ENCODE peak calls at places on chromosomes 5 and 9, in ten cellular contexts. S is IMR-90; U is psoas muscle; M is foreskin melanocyte; J is AG09309; T is fibroblast of mammary gland; G is stimulated activated CD4-positive, alpha-beta T cell treated with anti-CD3 and anti-CD28 coated beads, Interleukin-1b, Interleukin-23, amount 100 ng/mL, for 4 hours; D is HuH-7; I is stimulated activated CD8-positive, alpha-beta memory T cell treated with anti-CD3 and anti-CD28 coated beads, Interleukin-2, amount 100 ng/mL, for 48 hours; F is thyroid gland. Z is an unnamed sample.
A peak's percentile ranks its signal among the peaks of the same experiment; 100 is the strongest.

GRCh38 chr9:34684145-34684544 is 6.9 kb downstream of the CCL19 start:
- DNase-seq in I (no peak), G (peak; percentile 5), D (no peak), S (no peak), U (no peak), M (no peak), F (no peak), J (no peak), T (no peak), Z (no peak)

GRCh38 chr9:86783884-86784283 is 163.4 kb downstream of the GAS1 start:
- DNase-seq in S (peak; percentile 90), F (no peak), I (no peak), T (peak; percentile 92), G (no peak), U (no peak), D (no peak), J (peak; percentile 72), M (no peak), Z (no peak)

GRCh38 chr5:172502410-172502809 is 48.1 kb upstream of the SH3PXD2B start:
- DNase-seq in U (no peak), I (no peak), J (no peak), M (no peak), F (no peak), S (no peak), G (no peak), T (no peak), D (no peak), Z (no peak)

GRCh38 chr5:77407152-77407551 is 85.0 kb downstream of the WDR41 start:
- DNase-seq in U (no peak), I (no peak), J (no peak), T (no peak), G (no peak), F (no peak), S (no peak), D (no peak), M (no peak), Z (no peak)

GRCh38 chr5:53416144-53416730 is 64.2 kb upstream of the FST start:
- DNase-seq in F (no peak), S (no peak), T (peak; percentile 65), I (no peak), U (no peak), D (no peak), M (no peak), J (no peak), G (no peak), Z (peak; percentile 50)

GRCh38 chr5:23208959-23209431 is 298.4 kb upstream of the PRDM9 start:
- DNase-seq in M (peak; percentile 29), T (peak; percentile 67), J (no peak), D (peak; percentile 22), S (peak; percentile 23), G (no peak), U (no peak), I (no peak), F (no peak), Z (peak; percentile 93)

GRCh38 chr5:151141535-151141934 is 16.0 kb downstream of the ANXA6 start:
- DNase-seq in G (no peak), D (no peak), T (no peak), S (peak; percentile 25), U (peak; percentile 80), J (no peak), F (no peak), I (peak; percentile 45), M (no peak), Z (no peak)

GRCh38 chr9:92968081-92968480 is 20.8 kb downstream of the FGD3 start:
- DNase-seq in U (no peak), F (no peak), D (no peak), S (no peak), G (no peak), M (no peak), J (no peak), I (no peak), T (no peak), Z (no peak)

GRCh38 chr9:136538599-136539426 is 7.0 kb downstream of the NOTCH1 start:
- DNase-seq in T (no peak), J (no peak), G (peak; percentile 48), S (no peak), M (no peak), F (no peak), U (no peak), D (no peak), I (peak; percentile 55), Z (no peak)

GRCh38 chr9:126151671-126152050 is 175.0 kb upstream of the MVB12B start:
- DNase-seq in J (no peak), U (no peak), D (no peak), I (no peak), M (no peak), T (no peak), S (no peak), G (no peak), F (no peak), Z (no peak)

GRCh38 chr5:74382864-74383618 is 257.5 kb downstream of the ENC1 start:
- DNase-seq in G (no peak), J (peak; percentile 79), I (no peak), S (peak; percentile 54), M (no peak), T (peak; percentile 82), D (no peak), U (peak; percentile 68), F (no peak), Z (no peak)

GRCh38 chr5:431001-431710 is 11.8 kb upstream of the EXOC3 start:
- DNase-seq in G (peak; percentile 49), U (peak; percentile 48), S (peak; percentile 48), D (peak; percentile 98), J (no peak), M (peak; percentile 16), F (peak; percentile 19), I (peak; percentile 42), T (peak; percentile 45), Z (peak; percentile 32)

GRCh38 chr5:69415584-69415958 is 655 bp downstream of the MARVELD2 start:
- DNase-seq in M (no peak), S (no peak), I (no peak), F (peak; percentile 56), T (no peak), D (peak; percentile 37), G (no peak), J (no peak), U (no peak), Z (no peak)

GRCh38 chr5:40841068-40841805 is at the start of gene CARD6:
- DNase-seq in S (peak; percentile 31), D (no peak), J (no peak), I (no peak), U (no peak), G (no peak), F (no peak), M (peak; percentile 52), T (peak; percentile 60), Z (peak; percentile 85)

GRCh38 chr9:87682085-87682484 is 43.8 kb upstream of the CTSL start:
- DNase-seq in J (no peak), S (no peak), G (no peak), U (no peak), I (no peak), D (no peak), M (no peak), T (no peak), F (no peak), Z (no peak)

GRCh38 chr5:95924720-95925119 is 36.9 kb downstream of the ELL2 start:
- DNase-seq in U (no peak), I (no peak), J (no peak), D (peak; percentile 18), F (no peak), G (no peak), S (peak; percentile 60), T (no peak), M (no peak), Z (peak; percentile 41)

GRCh38 chr5:66986009-66986408 is 210.6 kb downstream of the CD180 start:
- DNase-seq in J (no peak), I (no peak), U (no peak), F (no peak), G (no peak), D (no peak), T (no peak), M (no peak), S (no peak), Z (no peak)